ENCODE peak calls at places on chromosome 4, in five cellular contexts. U is HS-27A, M is COR-L47, S is ELR, E is T-helper 1 cell. C is an unnamed sample.

GRCh38 chr4:7423801-7424552 is 10.8 kb downstream of the PSAPL1 start:
- DNase-seq in S (no peak), M (no peak), U (no peak), E (no peak), C (no peak)

GRCh38 chr4:127143460-127144190 is 489.1 kb upstream of the INTU start:
- DNase-seq in M (no peak), E (no peak), U (peak), S (peak), C (peak)

GRCh38 chr4:163279713-163280112 is 52.7 kb downstream of the NPY1R start:
- DNase-seq in M (no peak), E (no peak), S (no peak), U (no peak), C (no peak)

GRCh38 chr4:121252224-121252806 is 88.2 kb upstream of the TNIP3 start:
- DNase-seq in M (peak), S (peak), E (peak), U (no peak), C (peak)

GRCh38 chr4:176256921-176257320 is 12.1 kb downstream of the ASB5 start:
- DNase-seq in S (no peak), U (no peak), E (no peak), M (no peak), C (peak)

GRCh38 chr4:34181311-34181808 is 2063.0 kb downstream of the ARAP2 start:
- DNase-seq in E (no peak), M (no peak), S (peak), U (peak), C (peak)

GRCh38 chr4:1571165-1571908 is 112.8 kb downstream of the FAM53A start:
- DNase-seq in U (no peak), E (no peak), S (no peak), M (no peak), C (no peak)

GRCh38 chr4:1337376-1337831 is 9.6 kb upstream of the UVSSA start:
- DNase-seq in S (peak), M (no peak), E (peak), U (no peak), C (peak)

GRCh38 chr4:188411805-188412204 is 272.6 kb downstream of the TRIML1 start:
- DNase-seq in M (no peak), S (no peak), E (no peak), U (no peak), C (no peak)

GRCh38 chr4:3011456-3012220 is 48.3 kb downstream of the GRK4 start:
- DNase-seq in M (no peak), S (no peak), E (no peak), U (no peak), C (no peak)

GRCh38 chr4:39502034-39502658 is 25.1 kb downstream of the UGDH start:
- DNase-seq in S (peak), E (no peak), M (no peak), U (no peak), C (peak)

GRCh38 chr4:121278811-121279368 is 101.9 kb downstream of the QRFPR start:
- DNase-seq in S (no peak), M (no peak), U (no peak), E (peak), C (peak)

GRCh38 chr4:81198151-81198550 is 16.9 kb downstream of the PRKG2 start:
- DNase-seq in E (no peak), M (peak), S (no peak), U (no peak), C (no peak)

GRCh38 chr4:66000500-66001117 is 330.3 kb upstream of the EPHA5 start:
- DNase-seq in U (no peak), S (no peak), E (no peak), M (no peak), C (peak)

GRCh38 chr4:157012296-157012695 is 40.7 kb upstream of the PDGFC start:
- DNase-seq in U (no peak), E (no peak), S (no peak), M (no peak), C (peak)

GRCh38 chr4:65777270-65777669 is 107.0 kb upstream of the EPHA5 start:
- DNase-seq in E (no peak), U (no peak), M (no peak), S (no peak), C (no peak)

GRCh38 chr4:83214079-83214478 is 70.5 kb downstream of the COQ2 start:
- DNase-seq in S (no peak), U (no peak), M (no peak), E (no peak), C (no peak)

GRCh38 chr4:71545168-71545567 is 206.3 kb downstream of the SLC4A4 start:
- DNase-seq in E (no peak), M (peak), U (no peak), S (no peak), C (peak)

C was measured in EH.